ENCODE peak calls at places on chromosomes 3 and 15, in five cellular contexts. S is RPMI7951, K is endothelial cell, M is substantia nigra, H is NCI-H526. J is an unnamed sample.

GRCh38 chr15:77554306-77555080 is 78.2 kb downstream of the LINGO1 start:
- DNase-seq in S (no peak), K (no peak), M (peak; percentile 92), H (no peak), J (no peak)

GRCh38 chr3:64488938-64489337 is 198.9 kb downstream of the ADAMTS9 start:
- DNase-seq in S (no peak), K (no peak), M (no peak), H (no peak), J (no peak)

GRCh38 chr15:63870043-63870394 is 36.3 kb upstream of the HERC1 start:
- DNase-seq in S (peak; percentile 57), K (no peak), M (no peak), H (no peak), J (no peak)

GRCh38 chr3:150793641-150794040 is 30.7 kb upstream of the SIAH2 start:
- DNase-seq in S (no peak), K (no peak), M (no peak), H (no peak), J (no peak)

GRCh38 chr3:52705438-52705687 is 228 bp downstream of the GLT8D1 start:
- DNase-seq in S (no peak), K (no peak), M (no peak), H (no peak), J (no peak)

GRCh38 chr15:81093961-81094360 is 40.1 kb upstream of the CFAP161 start:
- DNase-seq in S (no peak), K (no peak), M (no peak), H (no peak), J (no peak)

GRCh38 chr3:137582484-137582883 is 181.6 kb upstream of the SOX14 start:
- DNase-seq in S (no peak), K (no peak), M (no peak), H (no peak), J (no peak)

GRCh38 chr3:46325645-46326300 is 28.1 kb upstream of the CCR2 start:
- DNase-seq in S (no peak), K (no peak), M (no peak), H (no peak), J (no peak)

GRCh38 chr3:24184528-24185176 is 239.6 kb downstream of the NR1D2 start:
- DNase-seq in S (no peak), K (no peak), M (no peak), H (no peak), J (no peak)

GRCh38 chr15:42474857-42475256 is 16.1 kb downstream of the ZNF106 start:
- DNase-seq in S (no peak), K (no peak), M (no peak), H (no peak), J (no peak)

GRCh38 chr15:66966256-66966655 is 99.1 kb upstream of the SMAD3 start:
- DNase-seq in S (no peak), K (no peak), M (no peak), H (no peak), J (no peak)

GRCh38 chr3:71050521-71051258 is 532.8 kb downstream of the FOXP1 start:
- DNase-seq in S (peak; percentile 76), K (no peak), M (peak; percentile 71), H (no peak), J (peak; percentile 96)

GRCh38 chr3:178761024-178761423 is 224.8 kb downstream of the KCNMB2 start:
- DNase-seq in S (no peak), K (no peak), M (no peak), H (no peak), J (peak; percentile 44)

GRCh38 chr3:99708207-99708745 is 69.9 kb downstream of the COL8A1 start:
- DNase-seq in S (peak; percentile 82), K (no peak), M (no peak), H (no peak), J (no peak)

GRCh38 chr15:63146684-63147083 is 10.6 kb downstream of the RPS27L start:
- DNase-seq in S (peak; percentile 13), K (no peak), M (no peak), H (peak; percentile 11), J (no peak)

GRCh38 chr15:39919396-39919739 is 698 bp downstream of the GPR176 start:
- DNase-seq in S (no peak), K (peak; percentile 9), M (no peak), H (peak; percentile 72), J (no peak)

GRCh38 chr15:64527263-64527984 is 67.0 kb downstream of the ZNF609 start:
- DNase-seq in S (peak; percentile 76), K (no peak), M (no peak), H (no peak), J (no peak)

GRCh38 chr3:27719306-27720003 is 2.7 kb downstream of the EOMES start:
- DNase-seq in S (no peak), K (no peak), M (no peak), H (no peak), J (no peak)

J was measured in foreskin melanocyte.